ENCODE peak calls at places on chromosome X, in six cellular contexts. T is neural progenitor cell, U is HCT116, G is H9, M is Karpas-422, V is colonic mucosa. P is an unnamed sample.

GRCh38 chrX:38102875-38103274 is 96.5 kb downstream of the SYTL5 start:
- DNase-seq in T (no peak), U (no peak), G (no peak), M (no peak), V (no peak), P (peak; percentile 58)

GRCh38 chrX:132292753-132293152 is 73.5 kb upstream of the RAP2C start:
- DNase-seq in T (peak; percentile 70), U (peak; percentile 15), G (peak; percentile 32), M (peak; percentile 74), V (peak; percentile 24), P (peak; percentile 39)

GRCh38 chrX:144612076-144612475 is 635.2 kb upstream of the SPANXN1 start:
- DNase-seq in T (no peak), U (no peak), G (no peak), M (no peak), V (no peak), P (no peak)

GRCh38 chrX:110310000-110310790 is 7.7 kb downstream of the AMMECR1 start:
- DNase-seq in T (no peak), U (no peak), G (no peak), M (no peak), V (no peak), P (no peak)

GRCh38 chrX:154398668-154399526 is 720 bp downstream of the RPL10 start:
- DNase-seq in T (peak; percentile 82), U (no peak), G (peak; percentile 70), M (peak; percentile 92), V (peak; percentile 88), P (peak; percentile 66)

GRCh38 chrX:128807367-128807766 is 715.9 kb downstream of the SMARCA1 start:
- DNase-seq in T (no peak), U (no peak), G (no peak), M (peak; percentile 49), V (no peak), P (no peak)

GRCh38 chrX:52979568-52979967 is 21.2 kb upstream of the FAM156A start:
- DNase-seq in T (no peak), U (no peak), G (no peak), M (no peak), V (no peak), P (peak; percentile 31)

GRCh38 chrX:3415011-3415410 is 68.6 kb upstream of the MXRA5 start:
- DNase-seq in T (no peak), U (no peak), G (no peak), M (no peak), V (no peak), P (no peak)

GRCh38 chrX:154695913-154696312 is 42.5 kb upstream of the CTAG2 start:
- DNase-seq in T (no peak), U (no peak), G (no peak), M (no peak), V (no peak), P (no peak)

GRCh38 chrX:21373637-21374162 is 518 bp upstream of the CNKSR2 start:
- DNase-seq in T (peak; percentile 89), U (no peak), G (peak; percentile 28), M (no peak), V (peak; percentile 48), P (no peak)

GRCh38 chrX:13492286-13492685 is 77.1 kb upstream of the EGFL6 start:
- DNase-seq in T (no peak), U (no peak), G (no peak), M (no peak), V (no peak), P (no peak)

GRCh38 chrX:54484666-54485065 is 11.4 kb downstream of the FGD1 start:
- DNase-seq in T (peak; percentile 31), U (no peak), G (peak; percentile 40), M (no peak), V (no peak), P (no peak)

GRCh38 chrX:68018248-68019203 is 414.8 kb downstream of the OPHN1 start:
- DNase-seq in T (peak; percentile 46), U (peak; percentile 10), G (peak; percentile 68), M (peak; percentile 65), V (no peak), P (peak; percentile 7)

GRCh38 chrX:129984196-129984962 is 1.9 kb downstream of the BCORL1 start:
- DNase-seq in T (peak; percentile 43), U (no peak), G (peak; percentile 34), M (peak; percentile 52), V (peak; percentile 41), P (no peak)

GRCh38 chrX:136797787-136798186 is 17.1 kb upstream of the ARHGEF6 start:
- DNase-seq in T (no peak), U (no peak), G (no peak), M (no peak), V (no peak), P (no peak)

GRCh38 chrX:38860106-38861013 is 59.1 kb downstream of the MID1IP1 start:
- DNase-seq in T (no peak), U (no peak), G (no peak), M (no peak), V (no peak), P (no peak)

DNA sequence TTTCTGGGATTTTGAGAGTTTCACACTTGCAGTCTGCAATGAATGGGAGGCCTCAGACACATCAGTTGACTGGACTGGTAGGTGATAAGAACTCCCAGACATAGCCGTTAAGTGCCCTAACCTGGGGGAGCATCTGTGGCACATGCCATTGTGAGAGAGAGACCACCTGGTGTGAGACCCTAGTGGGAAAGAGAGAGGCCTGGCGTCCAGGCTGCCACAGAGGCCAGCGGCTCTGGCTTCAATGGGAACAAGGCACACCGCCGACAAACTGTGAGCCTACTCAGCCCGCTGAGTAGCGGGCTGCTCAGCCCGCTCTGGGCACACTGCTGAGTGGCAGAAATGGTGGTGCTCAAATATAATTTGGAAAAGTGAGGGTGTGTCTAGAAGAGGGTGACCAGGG is 34.0 kb downstream of the PHKA2 start:
- DNase-seq in T (no peak), U (no peak), G (no peak), M (no peak), V (no peak), P (no peak)
- H3K9ac ChIP-seq in T (no peak overlapping the region), U (no peak overlapping the region), G (no peak overlapping the region), M (no peak overlapping the region), V (no peak overlapping the region), P (no peak overlapping the region)

GRCh38 chrX:40095588-40096394 is 2.0 kb downstream of the BCOR start:
- DNase-seq in T (peak; percentile 44), U (no peak), G (peak; percentile 38), M (peak; percentile 79), V (no peak), P (no peak)
- H3K4me1 ChIP-seq in T (peaks cover 38% of the 10 kb centered on the region), U (peaks cover 30% of the 10 kb centered on the region), G (peaks cover 10% of the 10 kb centered on the region), M (peaks cover 72% of the 10 kb centered on the region), V (peaks cover 2% of the 10 kb centered on the region), P (peaks cover 2% of the 10 kb centered on the region)

GRCh38 chrX:16123222-16123786 is at the start of gene GRPR:
- DNase-seq in T (peak; percentile 96), U (peak; percentile 74), G (peak; percentile 95), M (peak; percentile 95), V (peak; percentile 79), P (peak; percentile 86)
- H3K9ac ChIP-seq in T (no peak within 1 kb of the TSS), U (no peak within 1 kb of the TSS), G (peak within 1 kb of the TSS; percentile 79), M (no peak within 1 kb of the TSS), V (no peak within 1 kb of the TSS), P (no peak within 1 kb of the TSS)

DNA sequence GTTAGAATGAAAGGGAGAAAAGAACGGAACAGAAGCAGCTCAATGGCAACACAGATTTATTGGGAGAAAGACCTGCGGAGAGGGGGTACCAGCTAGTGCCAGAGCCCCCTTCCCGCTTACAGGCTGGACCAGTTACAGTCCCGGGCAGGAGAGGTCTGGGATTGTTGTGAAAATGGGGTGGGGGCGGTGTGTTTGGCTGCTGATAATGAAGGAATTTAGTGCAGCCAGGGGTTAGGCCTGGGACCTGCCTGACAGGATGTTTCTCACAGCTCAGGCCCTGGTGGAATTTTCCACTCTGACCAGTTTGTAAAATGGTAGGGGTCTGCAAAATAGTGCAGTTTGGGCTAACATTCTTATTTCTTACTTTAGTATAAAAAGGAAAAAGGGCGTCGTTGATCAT is 75.4 kb upstream of the SPIN4 start:
- DNase-seq in T (no peak), U (no peak), G (peak; percentile 33), M (no peak), V (no peak), P (no peak)
- H3K4me1 ChIP-seq in T (no peaks in the 10 kb centered on the region), U (peaks cover 4% of the 10 kb centered on the region), G (no peaks in the 10 kb centered on the region), M (no peaks in the 10 kb centered on the region), V (no peaks in the 10 kb centered on the region), P (no peaks in the 10 kb centered on the region)

GRCh38 chrX:34119122-34119521 is 13.0 kb downstream of the FAM47A start:
- DNase-seq in T (no peak), U (no peak), G (no peak), M (no peak), V (no peak), P (no peak)
- H3K9ac ChIP-seq in T (no peak overlapping the region), U (no peak overlapping the region), G (no peak overlapping the region), M (no peak overlapping the region), V (no peak overlapping the region), P (no peak overlapping the region)

GRCh38 chrX:69552512-69552911 is 48.4 kb downstream of the NALF2 start:
- DNase-seq in T (no peak), U (no peak), G (no peak), M (no peak), V (no peak), P (no peak)

GRCh38 chrX:69551421-69552009 is 47.4 kb downstream of the NALF2 start:
- DNase-seq in T (no peak), U (no peak), G (no peak), M (no peak), V (no peak), P (no peak)

GRCh38 chrX:69555396-69556023 is 51.4 kb downstream of the NALF2 start:
- DNase-seq in T (no peak), U (no peak), G (no peak), M (no peak), V (no peak), P (no peak)

DNA sequence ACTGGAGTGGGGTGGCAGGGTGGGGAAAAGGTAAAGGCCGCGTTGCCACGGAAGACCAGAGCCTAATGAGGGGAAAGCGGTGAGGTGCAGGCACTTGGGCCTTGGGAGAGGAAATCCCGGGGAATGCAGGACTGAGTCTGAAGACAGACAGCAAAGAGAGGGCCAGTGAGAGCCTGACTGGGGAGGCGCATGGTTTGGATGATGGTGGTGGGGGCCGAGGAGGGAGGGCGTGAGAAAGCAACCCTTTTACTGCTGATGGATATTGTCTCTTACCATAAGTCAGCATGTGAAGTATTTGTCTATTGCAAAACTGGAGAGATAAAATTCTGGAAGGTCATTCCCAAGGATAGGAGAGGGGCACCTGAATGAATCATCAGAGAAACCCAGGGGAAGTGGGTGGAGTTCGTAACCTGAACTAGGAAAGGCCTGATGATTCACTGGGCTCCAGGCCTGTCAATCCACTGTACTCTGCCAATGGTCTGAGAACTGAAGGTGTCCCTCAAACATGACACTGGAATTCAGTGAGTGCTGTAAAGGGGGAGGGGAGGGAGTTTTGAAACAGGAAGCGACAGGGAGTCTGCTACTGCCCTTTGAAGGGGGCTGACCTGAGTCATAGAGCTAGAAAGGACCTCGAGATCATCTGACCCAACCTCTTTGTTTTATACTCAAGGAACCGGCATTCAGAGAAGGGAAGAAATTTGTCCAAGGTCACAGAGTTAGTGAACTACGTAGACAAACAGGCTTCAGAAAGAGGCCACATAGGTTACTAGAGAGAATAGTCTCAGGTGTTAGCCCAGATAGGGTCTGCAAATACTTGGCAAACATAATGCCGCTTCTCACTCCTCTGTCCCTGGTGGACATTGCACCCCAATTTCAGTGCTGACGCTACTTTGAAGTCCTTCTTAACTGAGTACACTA is 52.2 kb downstream of the NALF2 start:
- DNase-seq in T (no peak), U (peak; percentile 84), G (peak; percentile 88), M (no peak), V (no peak), P (peak; percentile 26)
- H3K4me1 ChIP-seq in T (peaks cover 3% of the 10 kb centered on the region), U (peaks cover 14% of the 10 kb centered on the region), G (no peaks in the 10 kb centered on the region), M (no peaks in the 10 kb centered on the region), V (no peaks in the 10 kb centered on the region), P (no peaks in the 10 kb centered on the region)

GRCh38 chrX:139298437-139298836 is 232.1 kb upstream of the F9 start:
- DNase-seq in T (no peak), U (no peak), G (no peak), M (no peak), V (no peak), P (no peak)
- H3K9ac ChIP-seq in T (no peak overlapping the region), U (no peak overlapping the region), G (no peak overlapping the region), M (no peak overlapping the region), V (no peak overlapping the region), P (no peak overlapping the region)